ENCODE peak calls at places on chromosomes 11 and 22, in five cellular contexts. S is OCI-LY7, Y is GM10248, H is AG09309, O is omental fat pad. W is an unnamed sample.

GRCh38 chr11:126537492-126537891 is 182.0 kb downstream of the ST3GAL4 start:
- DNase-seq in S (no peak), Y (no peak), H (no peak), O (no peak), W (no peak)

GRCh38 chr11:123672568-123672967 is 18.1 kb upstream of the SCN3B start:
- DNase-seq in S (no peak), Y (no peak), H (no peak), O (no peak), W (no peak)

GRCh38 chr11:33910261-33910959 is 18.5 kb upstream of the LMO2 start:
- DNase-seq in S (no peak), Y (no peak), H (no peak), O (no peak), W (no peak)

GRCh38 chr11:85685820-85686459 is at the start of gene CCDC89:
- DNase-seq in S (no peak), Y (no peak), H (peak; percentile 73), O (peak; percentile 76), W (no peak)

GRCh38 chr22:20422271-20422958 is 15.2 kb downstream of the SCARF2 start:
- DNase-seq in S (no peak), Y (no peak), H (peak; percentile 61), O (no peak), W (no peak)

GRCh38 chr22:23233084-23233501 is 52.8 kb downstream of the BCR start:
- DNase-seq in S (no peak), Y (no peak), H (no peak), O (no peak), W (no peak)

GRCh38 chr11:114496915-114497314 is 57.6 kb downstream of the REXO2 start:
- DNase-seq in S (no peak), Y (no peak), H (no peak), O (no peak), W (no peak)

GRCh38 chr11:102630598-102631448 is 5.7 kb upstream of the MMP20 start:
- DNase-seq in S (no peak), Y (no peak), H (no peak), O (no peak), W (no peak)

GRCh38 chr11:2580061-2580421 is 119.8 kb downstream of the KCNQ1OT1 start:
- DNase-seq in S (no peak), Y (no peak), H (no peak), O (peak; percentile 11), W (no peak)

GRCh38 chr11:120642196-120642894 is 130.8 kb downstream of the GRIK4 start:
- DNase-seq in S (no peak), Y (no peak), H (no peak), O (no peak), W (no peak)

GRCh38 chr11:1942541-1943260 is 4.4 kb upstream of the MRPL23 start:
- DNase-seq in S (no peak), Y (no peak), H (no peak), O (no peak), W (no peak)

GRCh38 chr11:61120865-61121831 is 18.9 kb downstream of the CD5 start:
- DNase-seq in S (no peak), Y (no peak), H (no peak), O (no peak), W (no peak)

GRCh38 chr11:115304774-115305472 is 199.3 kb downstream of the CADM1 start:
- DNase-seq in S (no peak), Y (no peak), H (no peak), O (no peak), W (no peak)

GRCh38 chr11:86274503-86274902 is 27.5 kb upstream of the HIKESHI start:
- DNase-seq in S (no peak), Y (no peak), H (no peak), O (no peak), W (no peak)

GRCh38 chr22:50190182-50190951 is 4.7 kb downstream of the TRABD start:
- DNase-seq in S (peak; percentile 95), Y (peak; percentile 85), H (no peak), O (no peak), W (peak; percentile 85)

GRCh38 chr11:71998649-71999310 is at the start of gene IL18BP:
- DNase-seq in S (peak; percentile 51), Y (peak; percentile 65), H (no peak), O (peak; percentile 20), W (peak; percentile 18)

GRCh38 chr11:3203221-3204043 is 15.2 kb downstream of the MRGPRG start:
- DNase-seq in S (no peak), Y (no peak), H (no peak), O (no peak), W (no peak)

GRCh38 chr11:71495286-71496090 is 31.6 kb upstream of the KRTAP5-7 start:
- DNase-seq in S (no peak), Y (no peak), H (no peak), O (no peak), W (no peak)

GRCh38 chr11:16605440-16605970 is 132.9 kb upstream of the C11orf58 start:
- DNase-seq in S (no peak), Y (peak; percentile 10), H (no peak), O (peak; percentile 24), W (no peak)

GRCh38 chr11:36711104-36711825 is 113.2 kb upstream of the RAG2 start:
- DNase-seq in S (peak; percentile 2), Y (no peak), H (no peak), O (no peak), W (no peak)

GRCh38 chr22:29380032-29380781 is 8.2 kb downstream of the AP1B1 start:
- DNase-seq in S (no peak), Y (no peak), H (peak; percentile 37), O (no peak), W (no peak)

DNA sequence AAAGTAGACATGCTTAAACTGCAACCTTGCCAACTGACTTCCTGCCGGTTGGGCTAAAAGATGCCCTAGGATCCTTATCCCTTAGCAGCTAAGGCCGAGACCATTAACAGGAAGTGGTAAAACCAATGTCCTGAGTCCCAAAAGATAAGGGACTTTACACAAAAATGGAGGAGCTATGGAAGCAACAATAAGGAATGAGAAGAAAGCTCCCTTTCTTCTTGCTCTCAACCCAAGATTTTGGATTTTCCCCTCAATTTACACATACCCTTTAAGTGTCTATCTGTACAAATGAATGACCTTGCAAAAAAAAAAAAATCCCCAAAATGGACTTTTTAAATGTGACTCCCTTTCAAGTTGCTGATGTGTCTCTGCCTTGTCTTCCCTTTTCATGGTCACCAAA is 11.1 kb downstream of the MRPL17 start:
- DNase-seq in S (no peak), Y (no peak), H (no peak), O (no peak), W (no peak)
- TF ChIP-seq CTCF in S (no peak), Y (no peak), H (no peak), O (no peak), W (no peak)

GRCh38 chr11:108664730-108665525 is at the start of gene DDX10:
- DNase-seq in S (peak; percentile 98), Y (peak; percentile 97), H (peak; percentile 89), O (peak; percentile 94), W (peak; percentile 95)
- TF ChIP-seq CTCF in S (peak; percentile 23), Y (no peak), H (no peak), O (no peak), W (no peak)

GRCh38 chr11:14041040-14041439 is 78.5 kb downstream of the SPON1 start:
- DNase-seq in S (peak; percentile 41), Y (no peak), H (no peak), O (no peak), W (no peak)
- TF ChIP-seq CTCF in S (peak; percentile 77), Y (no peak), H (peak; percentile 42), O (no peak), W (no peak)

GRCh38 chr11:77470971-77471370 is 2.9 kb downstream of the PAK1 start:
- DNase-seq in S (no peak), Y (no peak), H (no peak), O (no peak), W (no peak)

GRCh38 chr11:77473801-77474508 is at the start of gene PAK1:
- DNase-seq in S (no peak), Y (peak; percentile 91), H (no peak), O (peak; percentile 93), W (peak; percentile 81)

GRCh38 chr11:77470504-77470903 is 3.4 kb downstream of the PAK1 start:
- DNase-seq in S (no peak), Y (peak; percentile 36), H (no peak), O (no peak), W (no peak)

GRCh38 chr11:77473001-77473800 is 693 bp downstream of the PAK1 start:
- DNase-seq in S (no peak), Y (peak; percentile 68), H (no peak), O (peak; percentile 28), W (peak; percentile 62)

DNA sequence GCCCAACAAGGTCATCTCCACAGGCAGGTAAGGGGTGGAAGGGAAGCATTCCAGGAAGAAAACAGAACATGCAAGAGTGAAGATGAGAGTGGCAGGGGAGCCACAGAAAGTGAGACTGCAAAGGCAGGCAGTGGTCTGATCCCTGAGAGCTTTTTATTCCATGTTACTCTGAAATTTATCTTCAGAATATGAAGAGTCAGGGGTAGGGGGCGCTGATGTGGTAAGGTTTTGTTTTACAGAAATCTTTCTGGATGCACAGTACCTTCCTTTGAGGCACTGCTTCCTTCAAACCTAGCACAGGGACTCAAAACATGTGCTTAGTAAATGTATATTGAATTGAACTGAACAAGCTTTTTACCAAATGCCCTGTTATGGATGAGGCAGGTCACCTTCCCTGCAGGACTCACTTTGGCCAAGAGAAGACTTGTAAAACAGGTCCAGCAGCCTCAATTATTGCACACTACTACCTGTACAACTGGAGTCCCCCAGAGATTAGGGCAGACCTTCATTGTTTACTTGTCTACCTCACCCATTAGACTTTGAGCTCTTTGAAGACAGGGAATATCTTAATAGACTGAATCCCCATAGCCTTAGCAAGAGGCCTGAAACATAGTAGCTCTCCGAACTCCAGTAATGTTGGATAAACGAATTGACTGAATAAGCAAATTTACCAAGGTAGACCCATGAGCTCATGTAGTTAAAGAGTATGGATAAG is 2.2 kb downstream of the PAK1 start:
- DNase-seq in S (peak; percentile 1), Y (no peak), H (no peak), O (no peak), W (no peak)
- TF ChIP-seq CTCF in S (peak; percentile 48), Y (peak; percentile 29), H (peak; percentile 10), O (no peak), W (no peak)

GRCh38 chr11:10539339-10539738 is 1.6 kb downstream of the RNF141 start:
- DNase-seq in S (no peak), Y (no peak), H (no peak), O (no peak), W (no peak)

GRCh38 chr11:10540546-10540914 is 457 bp downstream of the RNF141 start:
- DNase-seq in S (peak; percentile 13), Y (no peak), H (no peak), O (peak; percentile 43), W (no peak)

GRCh38 chr11:10538924-10539323 is 2.1 kb downstream of the RNF141 start:
- DNase-seq in S (no peak), Y (no peak), H (no peak), O (no peak), W (no peak)

GRCh38 chr11:10542776-10543175 is 1.8 kb upstream of the RNF141 start:
- DNase-seq in S (no peak), Y (no peak), H (no peak), O (no peak), W (no peak)

DNA sequence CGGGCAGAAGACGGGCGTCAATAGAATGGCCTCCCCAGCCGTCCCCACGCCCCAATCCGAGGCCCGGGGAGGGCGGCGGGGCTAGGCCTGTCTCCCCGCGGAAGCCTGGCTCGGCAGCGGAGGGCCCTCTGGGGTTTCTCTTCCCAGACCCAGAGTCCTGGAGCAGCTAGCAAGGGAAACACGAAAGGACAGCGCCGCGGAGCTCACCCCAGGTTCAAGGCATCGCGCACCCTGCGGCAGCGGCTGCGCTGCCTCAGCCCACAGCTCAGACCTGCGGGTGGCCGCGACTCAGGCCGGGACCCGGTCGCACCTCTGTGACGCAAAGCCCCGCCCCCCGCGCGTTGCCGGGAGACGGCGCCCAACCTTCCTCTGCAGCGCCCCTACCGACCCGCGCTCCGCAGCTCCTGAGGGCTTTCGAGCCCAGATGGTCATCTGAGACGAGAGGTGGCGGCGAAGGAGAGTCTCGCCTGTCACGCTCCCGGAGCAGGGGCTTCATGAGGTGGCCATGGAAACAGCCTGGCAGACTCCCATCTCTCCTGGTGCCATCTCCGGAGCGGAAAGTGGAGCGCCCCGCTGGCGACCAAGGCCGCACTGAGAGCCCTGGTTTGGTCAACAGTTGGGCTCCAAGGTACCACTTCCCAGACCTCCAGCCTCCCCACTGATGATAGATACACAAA is at the start of gene RNF141:
- DNase-seq in S (peak; percentile 93), Y (peak; percentile 98), H (peak; percentile 51), O (peak; percentile 93), W (peak; percentile 99)
- TF ChIP-seq CTCF in S (peak; percentile 78), Y (peak; percentile 95), H (peak; percentile 87), O (peak; percentile 24), W (no peak)

W was measured in activated B cell treated with CpG ODN at 0.5 μM for 24 hours.